ENCODE peak calls at places on chromosomes 16 and 17, in six cellular contexts. N, C, H, Q, B and Y are unnamed samples. For H3K4me1, the result is how much of the 10 kb centered on the place peaks cover.

GRCh38 chr17:44006581-44007345 is 2.3 kb downstream of the NAGS start:
- DNase-seq in C (peak), H (peak), B (peak), N (peak), Q (peak), Y (peak)

GRCh38 chr16:84054271-84054670 is 11.7 kb upstream of the SLC38A8 start:
- DNase-seq in Q (no peak), H (no peak), C (no peak), B (no peak), N (no peak), Y (no peak)

GRCh38 chr17:58310511-58311428 is 17.8 kb downstream of the TSPOAP1 start:
- DNase-seq in H (no peak), Q (no peak), N (peak), C (no peak), B (no peak), Y (no peak)

GRCh38 chr16:49280022-49280741 is 1.5 kb downstream of the CBLN1 start:
- DNase-seq in Q (no peak), C (no peak), B (no peak), N (no peak), H (no peak), Y (peak)

GRCh38 chr16:82993874-82994375 is 367.2 kb downstream of the CDH13 start:
- DNase-seq in C (no peak), N (no peak), Q (no peak), B (no peak), H (no peak), Y (no peak)

GRCh38 chr17:80290199-80290598 is 29.5 kb downstream of the RNF213 start:
- DNase-seq in C (no peak), H (no peak), N (no peak), Q (no peak), B (no peak), Y (no peak)

GRCh38 chr16:82136956-82137818 is 32.8 kb downstream of the MPHOSPH6 start:
- DNase-seq in Q (no peak), B (no peak), N (no peak), H (no peak), C (no peak), Y (no peak)

GRCh38 chr16:87351320-87351698 is 32.3 kb downstream of the FBXO31 start:
- DNase-seq in H (no peak), Q (peak), N (no peak), B (no peak), C (no peak), Y (no peak)

GRCh38 chr16:22770866-22771265 is 43.1 kb upstream of the HS3ST2 start:
- DNase-seq in Q (no peak), C (no peak), N (no peak), H (no peak), B (no peak), Y (no peak)

GRCh38 chr16:674968-675883 is at the start of gene RHBDL1:
- DNase-seq in B (no peak), N (no peak), H (no peak), C (no peak), Q (peak), Y (peak)

GRCh38 chr17:40938981-40939380 is 1.5 kb upstream of the KRT23 start:
- DNase-seq in B (no peak), N (no peak), Q (no peak), C (no peak), H (no peak), Y (no peak)

GRCh38 chr16:75555707-75556512 is at the start of gene TMEM231:
- DNase-seq in Q (peak), C (no peak), H (peak), N (peak), B (peak), Y (peak)

GRCh38 chr17:50208611-50209061 is 7.2 kb upstream of the COL1A1 start:
- DNase-seq in N (no peak), H (no peak), Q (no peak), B (no peak), C (no peak), Y (no peak)

GRCh38 chr16:24499193-24499814 is 40.1 kb upstream of the RBBP6 start:
- DNase-seq in B (no peak), H (no peak), C (no peak), Q (no peak), N (no peak), Y (no peak)

GRCh38 chr17:76452102-76452645 is 778 bp downstream of the UBE2O start:
- DNase-seq in B (peak), N (peak), Q (no peak), H (no peak), C (no peak), Y (no peak)

GRCh38 chr16:70523621-70524405 is at the start of gene SF3B3:
- DNase-seq in B (peak), C (no peak), N (peak), Q (no peak), H (peak), Y (peak)

GRCh38 chr17:45428954-45429337 is 3.7 kb downstream of the ARHGAP27 start:
- DNase-seq in Q (no peak), C (no peak), B (no peak), N (no peak), H (no peak), Y (no peak)
- H3K4me1 ChIP-seq in Q (under half), C (under half), B (under half), N (half or more), H (half or more), Y (under half)

GRCh38 chr16:11914759-11915643 is 755 bp downstream of the GSPT1 start:
- DNase-seq in B (peak), N (peak), Q (peak), C (no peak), H (no peak), Y (peak)

GRCh38 chr16:11913425-11914079 is 2.2 kb downstream of the GSPT1 start:
- DNase-seq in H (no peak), Q (no peak), C (no peak), B (no peak), N (no peak), Y (no peak)

GRCh38 chr16:11915644-11916523 is at the start of gene GSPT1:
- DNase-seq in C (peak), Q (peak), B (peak), N (peak), H (peak), Y (peak)

GRCh38 chr16:11914210-11914758 is 1.5 kb downstream of the GSPT1 start:
- DNase-seq in B (no peak), H (no peak), N (no peak), C (no peak), Q (no peak), Y (no peak)

GRCh38 chr16:11916524-11917285 is 949 bp upstream of the GSPT1 start:
- DNase-seq in C (no peak), B (peak), Q (no peak), H (no peak), N (peak), Y (no peak)
- TF ChIP-seq CTCF in C (no peak), B (no peak), Q (no peak), H (no peak), N (no peak), Y (no peak)

GRCh38 chr16:56421976-56422669 is 3.2 kb downstream of the AMFR start:
- DNase-seq in N (no peak), Q (no peak), C (no peak), H (no peak), B (no peak), Y (no peak)
- H3K4me3 ChIP-seq in N (no peak), Q (no peak), C (peak), H (no peak), B (no peak), Y (no peak)

DNA sequence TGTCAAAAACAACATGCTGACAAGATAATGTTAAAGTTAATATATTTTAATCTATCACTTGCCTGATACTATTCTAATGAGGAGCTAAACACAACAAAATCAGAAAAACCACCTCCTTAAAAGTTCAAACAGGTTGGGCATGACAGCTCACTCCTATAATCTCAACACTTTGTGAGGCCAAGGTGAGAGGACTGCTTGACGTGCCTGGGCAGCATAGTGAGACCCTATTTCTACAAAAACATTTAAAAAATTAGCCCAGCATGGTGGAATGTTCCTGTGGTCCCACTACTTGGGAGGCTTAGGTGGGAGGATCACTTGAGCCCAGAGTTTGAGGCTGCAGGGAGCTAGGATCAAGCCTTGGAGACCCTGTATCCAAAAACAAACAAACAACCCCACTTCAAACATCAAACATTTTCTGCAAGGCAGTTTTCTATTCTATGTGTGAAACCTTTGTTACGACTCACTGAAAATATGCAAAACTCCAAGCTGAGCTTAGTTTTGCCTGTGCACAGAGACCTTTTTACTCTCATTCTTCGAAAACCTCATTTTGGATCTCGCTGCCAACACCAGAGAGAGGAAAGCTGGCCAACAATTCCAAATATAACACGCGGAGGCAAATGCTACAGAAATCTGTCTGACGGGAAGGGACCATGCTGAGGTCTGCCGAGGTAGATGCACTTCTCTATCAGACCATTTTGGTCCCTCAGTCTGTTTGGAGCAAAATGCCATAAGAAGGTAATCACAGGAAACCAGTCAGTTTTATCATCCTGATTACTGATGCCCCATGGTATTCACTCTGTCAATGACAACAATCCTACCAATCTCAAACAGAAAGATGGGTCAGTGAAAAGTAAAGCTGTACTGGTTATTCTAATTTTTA is 6.2 kb downstream of the PHF12 start:
- DNase-seq in N (no peak), H (no peak), Q (no peak), B (no peak), C (no peak), Y (no peak)
- H3K4me1 ChIP-seq in N (half or more), H (under half), Q (half or more), B (under half), C (under half), Y (under half)